ENCODE peak calls at places on chromosomes 3 and 15, in four cellular contexts. One of them, this sample, is unnamed.

GRCh38 chr3:71689305-71689704 is 35.9 kb downstream of the EIF4E3 start:
- DNase-seq in GM12891: no peak
- DNase-seq in K562: no peak
- DNase-seq in GM12878: no peak
- DNase-seq in this sample: no peak

GRCh38 chr3:70360985-70361384 is 48.5 kb upstream of the MDFIC2 start:
- DNase-seq in K562: no peak
- DNase-seq in GM12878: peak
- DNase-seq in GM12891: no peak
- DNase-seq in this sample: no peak

GRCh38 chr3:100893590-100893989 is 99.6 kb downstream of the ABI3BP start:
- DNase-seq in K562: no peak
- DNase-seq in GM12891: no peak
- DNase-seq in GM12878: no peak
- DNase-seq in this sample: no peak

GRCh38 chr3:140219923-140220452 is 285.0 kb downstream of the CLSTN2 start:
- DNase-seq in K562: no peak
- DNase-seq in GM12891: peak
- DNase-seq in GM12878: no peak
- DNase-seq in this sample: no peak

GRCh38 chr3:172569128-172570008 is 46.1 kb upstream of the TNFSF10 start:
- DNase-seq in GM12891: no peak
- DNase-seq in K562: no peak
- DNase-seq in GM12878: no peak
- DNase-seq in this sample: no peak

GRCh38 chr15:88043396-88043795 is 213.1 kb downstream of the NTRK3 start:
- DNase-seq in GM12891: no peak
- DNase-seq in GM12878: no peak
- DNase-seq in K562: no peak
- DNase-seq in this sample: no peak

GRCh38 chr3:14511623-14511965 is 28.5 kb downstream of the GRIP2 start:
- DNase-seq in K562: no peak
- DNase-seq in GM12891: no peak
- DNase-seq in GM12878: no peak
- DNase-seq in this sample: no peak

GRCh38 chr15:88401972-88402656 is 65.1 kb downstream of the MRPL46 start:
- DNase-seq in GM12891: no peak
- DNase-seq in K562: no peak
- DNase-seq in GM12878: no peak
- DNase-seq in this sample: no peak

GRCh38 chr15:54212635-54213034 is 234.4 kb downstream of the UNC13C start:
- DNase-seq in GM12891: no peak
- DNase-seq in K562: no peak
- DNase-seq in GM12878: no peak
- DNase-seq in this sample: no peak

GRCh38 chr3:148882288-148882687 is 17.2 kb downstream of the CPA3 start:
- DNase-seq in K562: no peak
- DNase-seq in GM12891: no peak
- DNase-seq in GM12878: no peak
- DNase-seq in this sample: no peak

GRCh38 chr3:65963787-65964707 is 74.7 kb downstream of the MAGI1 start:
- DNase-seq in K562: no peak
- DNase-seq in GM12878: peak
- DNase-seq in GM12891: peak
- DNase-seq in this sample: no peak

GRCh38 chr3:62562017-62562416 is 188.7 kb upstream of the FEZF2 start:
- DNase-seq in K562: no peak
- DNase-seq in GM12878: no peak
- DNase-seq in GM12891: no peak
- DNase-seq in this sample: no peak
- TF ChIP-seq SPI1 in K562: no peak
- TF ChIP-seq SPI1 in GM12878: no peak
- TF ChIP-seq SPI1 in GM12891: no peak
- TF ChIP-seq SPI1 in this sample: no peak

GRCh38 chr3:137172703-137173102 is 214.9 kb downstream of the IL20RB start:
- DNase-seq in GM12891: no peak
- DNase-seq in GM12878: no peak
- DNase-seq in K562: no peak
- DNase-seq in this sample: no peak
- TF ChIP-seq SPI1 in GM12891: peak
- TF ChIP-seq SPI1 in GM12878: peak
- TF ChIP-seq SPI1 in K562: peak
- TF ChIP-seq SPI1 in this sample: peak

DNA sequence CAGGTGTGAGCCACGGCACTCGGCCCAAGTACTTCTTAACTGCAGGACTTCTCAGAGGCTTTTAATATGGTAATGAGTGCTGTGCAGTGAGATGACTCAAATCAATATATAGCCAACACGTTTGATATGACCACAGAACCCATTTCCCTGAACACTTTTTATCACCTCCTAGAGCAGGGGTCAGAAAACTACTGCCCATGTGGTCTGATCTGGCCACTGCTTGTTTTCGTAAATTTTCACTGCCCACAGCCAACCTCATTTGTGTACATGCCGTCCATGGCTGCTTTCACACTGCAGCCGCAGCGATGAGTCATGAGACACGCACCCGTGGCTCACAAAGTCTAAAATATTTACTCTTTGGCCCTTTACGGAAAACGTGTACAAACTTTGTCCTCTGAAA is 179.2 kb downstream of the RORA start:
- DNase-seq in K562: no peak
- DNase-seq in GM12878: peak
- DNase-seq in GM12891: no peak
- DNase-seq in this sample: no peak
- TF ChIP-seq SPI1 in K562: no peak
- TF ChIP-seq SPI1 in GM12878: no peak
- TF ChIP-seq SPI1 in GM12891: no peak
- TF ChIP-seq SPI1 in this sample: no peak

DNA sequence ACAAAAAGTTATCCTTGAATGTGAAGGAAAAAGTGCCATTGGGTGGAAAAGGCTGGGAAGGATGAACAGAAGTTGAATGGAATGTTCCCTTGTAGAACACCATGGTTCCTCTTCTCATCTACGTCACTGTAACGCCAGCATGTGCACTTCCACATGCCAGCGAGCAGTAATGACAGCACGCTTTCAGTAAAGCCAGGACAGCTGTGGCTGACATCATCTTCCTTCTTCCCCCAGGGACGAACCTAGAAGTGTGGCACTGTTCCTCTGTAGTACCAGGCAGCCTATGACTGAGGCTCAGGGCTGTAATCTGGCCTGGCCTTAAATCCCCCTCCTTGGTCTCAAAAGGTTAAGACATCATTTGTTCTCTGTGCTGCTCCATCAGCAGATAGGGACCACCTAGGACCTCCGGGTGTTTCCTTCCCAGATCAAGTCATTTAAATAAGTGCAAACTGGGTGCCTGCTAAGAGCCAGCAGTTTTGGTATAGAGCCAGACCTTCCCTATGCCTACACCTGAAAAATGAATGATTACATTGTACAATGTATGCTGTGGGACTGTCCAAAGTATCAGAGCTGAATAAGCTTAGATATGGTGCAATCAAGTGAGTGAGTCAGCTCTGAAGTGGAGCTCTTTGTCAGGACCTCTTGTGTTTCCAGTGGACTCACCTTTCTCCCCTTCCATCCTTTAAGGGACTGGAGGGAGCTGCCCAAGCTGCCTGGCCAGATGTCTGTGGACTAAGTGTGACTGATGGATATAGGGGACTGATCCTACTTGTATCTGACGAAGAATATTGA is 5.6 kb upstream of the SRPRB start:
- DNase-seq in GM12891: no peak
- DNase-seq in K562: no peak
- DNase-seq in GM12878: no peak
- DNase-seq in this sample: peak
- TF ChIP-seq SPI1 in GM12891: no peak
- TF ChIP-seq SPI1 in K562: no peak
- TF ChIP-seq SPI1 in GM12878: no peak
- TF ChIP-seq SPI1 in this sample: no peak